ENCODE peak calls at places on chromosomes 7 and 10, in nine cellular contexts. O, E, D, J, S, A, H, Z and P are unnamed samples. For H3K36me3, the result is how much of the 10 kb centered on the place peaks cover.

GRCh38 chr10:86757110-86757790 is 831 bp downstream of the BMPR1A start:
- DNase-seq in O (peak), E (no peak), D (no peak), J (peak), S (peak), A (peak), H (no peak), Z (peak), P (peak)

GRCh38 chr7:155761162-155761561 is 51.1 kb downstream of the SHH start:
- DNase-seq in O (no peak), E (no peak), D (no peak), J (no peak), S (no peak), A (no peak), H (no peak), Z (no peak), P (no peak)

GRCh38 chr7:123437447-123437995 is 96.9 kb downstream of the IQUB start:
- DNase-seq in O (no peak), E (no peak), D (no peak), J (no peak), S (no peak), A (no peak), H (no peak), Z (no peak), P (no peak)

GRCh38 chr10:32713560-32713959 is 244.5 kb downstream of the ITGB1 start:
- DNase-seq in O (no peak), E (no peak), D (no peak), J (no peak), S (no peak), A (no peak), H (no peak), Z (no peak), P (no peak)

GRCh38 chr7:95545007-95545615 is 51.2 kb downstream of the PDK4 start:
- DNase-seq in O (no peak), E (peak), D (no peak), J (no peak), S (peak), A (peak), H (no peak), Z (no peak), P (peak)

GRCh38 chr10:19719320-19719719 is 96.9 kb upstream of the PLXDC2 start:
- DNase-seq in O (no peak), E (no peak), D (no peak), J (no peak), S (peak), A (no peak), H (no peak), Z (no peak), P (peak)

GRCh38 chr10:103693812-103694205 is 161.6 kb downstream of the SH3PXD2A start:
- DNase-seq in O (no peak), E (no peak), D (no peak), J (no peak), S (no peak), A (no peak), H (no peak), Z (no peak), P (no peak)

GRCh38 chr10:118807512-118808305 is 52.9 kb upstream of the CACUL1 start:
- DNase-seq in O (no peak), E (no peak), D (no peak), J (no peak), S (no peak), A (no peak), H (no peak), Z (no peak), P (no peak)

GRCh38 chr10:944034-944831 is 12.7 kb upstream of the LARP4B start:
- DNase-seq in O (no peak), E (no peak), D (no peak), J (no peak), S (peak), A (peak), H (no peak), Z (peak), P (no peak)

GRCh38 chr7:156979711-156980110 is 30.2 kb downstream of the NOM1 start:
- DNase-seq in O (no peak), E (no peak), D (no peak), J (no peak), S (no peak), A (no peak), H (no peak), Z (no peak), P (no peak)

GRCh38 chr10:133370026-133370786 is 2.9 kb downstream of the ECHS1 start:
- DNase-seq in O (no peak), E (no peak), D (no peak), J (no peak), S (no peak), A (no peak), H (no peak), Z (no peak), P (no peak)

GRCh38 chr10:19638173-19638872 is 177.9 kb upstream of the PLXDC2 start:
- DNase-seq in O (no peak), E (no peak), D (no peak), J (no peak), S (peak), A (no peak), H (no peak), Z (no peak), P (peak)

GRCh38 chr10:17216217-17216900 is 11.7 kb upstream of the VIM start:
- DNase-seq in O (no peak), E (peak), D (peak), J (peak), S (peak), A (no peak), H (no peak), Z (no peak), P (peak)

DNA sequence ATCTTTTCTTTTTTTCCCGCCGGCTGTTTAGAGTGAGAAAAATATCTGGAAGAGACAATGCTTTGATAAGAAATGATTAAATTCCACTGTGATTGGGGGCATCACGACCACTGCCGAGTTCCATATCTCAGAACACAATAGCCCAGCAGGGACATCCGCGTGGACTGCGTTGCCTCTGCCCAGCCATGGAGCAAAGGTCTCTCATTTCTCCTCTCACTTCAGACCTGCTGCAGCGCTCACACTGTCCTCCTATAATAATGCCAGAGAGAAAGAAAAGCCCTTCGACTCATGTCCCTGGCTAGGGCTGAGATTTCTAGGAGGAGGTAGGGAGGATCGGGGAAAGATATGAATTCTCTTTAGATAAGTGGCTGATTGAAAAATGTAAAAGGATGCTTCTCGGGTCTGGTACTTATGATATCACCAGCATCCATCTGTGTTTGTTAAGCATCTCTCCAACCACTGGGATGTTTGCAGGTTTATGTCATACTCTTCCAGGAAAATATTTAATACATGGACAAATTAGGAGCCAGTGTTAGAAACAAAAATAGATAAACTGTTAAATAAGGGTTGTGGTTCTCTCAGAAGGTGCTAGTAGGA is 472.9 kb upstream of the AKR1E2 start:
- DNase-seq in O (no peak), E (no peak), D (no peak), J (no peak), S (peak), A (no peak), H (no peak), Z (no peak), P (no peak)
- H3K27ac ChIP-seq in O (no peak), E (no peak), D (no peak), J (no peak), S (peak), A (peak), H (no peak), Z (no peak), P (no peak)

GRCh38 chr10:105188737-105189463 is 547.8 kb downstream of the SORCS3 start:
- DNase-seq in O (no peak), E (no peak), D (no peak), J (no peak), S (no peak), A (no peak), H (no peak), Z (no peak), P (no peak)

GRCh38 chr10:105185101-105185500 is 544.0 kb downstream of the SORCS3 start:
- DNase-seq in O (no peak), E (no peak), D (no peak), J (no peak), S (no peak), A (no peak), H (no peak), Z (no peak), P (no peak)

GRCh38 chr10:105183506-105183905 is 542.4 kb downstream of the SORCS3 start:
- DNase-seq in O (no peak), E (no peak), D (no peak), J (no peak), S (no peak), A (no peak), H (no peak), Z (no peak), P (no peak)

GRCh38 chr10:105189464-105189800 is 548.3 kb downstream of the SORCS3 start:
- DNase-seq in O (no peak), E (no peak), D (no peak), J (no peak), S (no peak), A (no peak), H (no peak), Z (no peak), P (no peak)

DNA sequence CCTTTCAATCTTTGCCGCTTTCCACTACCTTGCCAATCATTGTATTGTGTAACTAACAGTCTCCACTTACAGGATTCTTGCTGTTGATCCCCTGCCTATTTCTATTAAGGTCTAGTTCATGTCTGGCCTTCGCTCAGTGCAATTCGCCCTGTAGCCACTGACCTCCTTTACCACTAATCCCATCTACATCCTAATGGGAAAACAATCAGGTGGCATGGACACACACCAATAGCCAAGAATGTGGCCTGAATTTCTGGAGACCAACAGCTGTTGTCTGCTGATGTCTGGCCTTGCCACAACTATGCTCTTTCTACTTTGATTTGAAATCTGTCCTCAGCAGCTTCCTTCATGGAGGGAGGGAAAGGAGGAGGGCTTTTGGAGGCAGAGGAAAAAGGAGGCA is 546.2 kb downstream of the SORCS3 start:
- DNase-seq in O (no peak), E (no peak), D (no peak), J (no peak), S (no peak), A (no peak), H (no peak), Z (no peak), P (no peak)
- H3K36me3 ChIP-seq in O (under half), E (under half), D (under half), J (under half), S (under half), A (under half), H (under half), Z (under half), P (under half)

GRCh38 chr10:9608592-9608991 is 1409.1 kb upstream of the CELF2 start:
- DNase-seq in O (no peak), E (no peak), D (no peak), J (no peak), S (no peak), A (no peak), H (no peak), Z (no peak), P (no peak)

GRCh38 chr10:9615179-9615578 is 1402.5 kb upstream of the CELF2 start:
- DNase-seq in O (no peak), E (no peak), D (no peak), J (no peak), S (no peak), A (no peak), H (no peak), Z (no peak), P (no peak)

GRCh38 chr10:9613338-9613737 is 1404.3 kb upstream of the CELF2 start:
- DNase-seq in O (no peak), E (peak), D (no peak), J (no peak), S (no peak), A (no peak), H (no peak), Z (no peak), P (no peak)
- H3K4me3 ChIP-seq in O (no peak), E (no peak), D (no peak), J (no peak), S (no peak), A (no peak), H (no peak), Z (no peak), P (no peak)

DNA sequence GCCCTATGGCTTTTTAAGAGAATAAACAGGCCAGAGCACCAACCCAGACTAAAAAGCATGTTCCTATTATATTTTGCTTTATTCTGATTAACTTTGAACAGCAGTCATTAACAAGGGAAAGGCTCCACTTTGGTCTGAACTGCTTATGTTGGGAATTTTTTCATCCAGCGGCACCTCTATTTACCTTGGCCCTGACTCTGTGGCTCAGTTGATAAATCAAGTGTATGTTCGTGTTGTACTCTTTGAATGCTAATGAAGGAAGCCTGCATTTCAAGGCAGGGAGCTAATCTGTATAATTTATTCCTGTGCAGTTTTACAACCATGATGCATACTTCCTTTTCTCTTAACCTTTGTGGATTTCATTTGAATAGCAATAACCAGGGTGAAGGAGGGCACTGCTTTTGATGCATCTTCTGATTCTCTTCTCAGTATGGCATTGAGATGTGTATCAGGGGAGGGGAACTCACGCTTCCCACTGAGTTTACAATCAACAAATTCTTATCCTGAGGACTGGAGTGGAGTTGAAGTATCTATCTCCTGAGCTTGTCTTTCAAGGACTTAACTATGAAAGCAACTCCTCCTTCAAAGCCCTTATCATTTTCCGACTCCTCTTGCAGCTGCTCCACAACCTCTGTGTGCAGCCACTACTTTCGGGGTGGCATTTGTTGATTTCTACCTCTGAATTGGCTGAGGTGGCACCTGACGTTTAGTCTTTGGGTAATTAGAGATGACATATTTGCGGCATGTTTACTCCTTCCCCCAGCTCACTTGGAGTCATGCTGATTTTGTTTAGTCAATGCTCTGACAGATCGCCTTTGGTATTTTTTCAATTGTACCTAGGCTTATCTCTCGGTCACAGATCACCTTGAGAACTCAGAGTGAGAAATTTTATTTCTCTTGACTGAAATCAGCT is 275.2 kb downstream of the PHTF2 start:
- DNase-seq in O (no peak), E (no peak), D (no peak), J (no peak), S (no peak), A (no peak), H (no peak), Z (no peak), P (no peak)
- H3K27ac ChIP-seq in O (no peak), E (no peak), D (no peak), J (no peak), S (no peak), A (no peak), H (no peak), Z (no peak), P (no peak)

GRCh38 chr7:149007615-149008014 is 20.7 kb downstream of the PDIA4 start:
- DNase-seq in O (no peak), E (no peak), D (no peak), J (no peak), S (no peak), A (no peak), H (no peak), Z (no peak), P (no peak)
- H3K36me3 ChIP-seq in O (under half), E (under half), D (half or more), J (under half), S (half or more), A (under half), H (half or more), Z (under half), P (half or more)

GRCh38 chr7:524800-525199 is 5.2 kb upstream of the PDGFA start:
- DNase-seq in O (no peak), E (no peak), D (no peak), J (no peak), S (no peak), A (no peak), H (no peak), Z (no peak), P (no peak)

GRCh38 chr7:522938-523289 is 3.3 kb upstream of the PDGFA start:
- DNase-seq in O (peak), E (no peak), D (no peak), J (no peak), S (no peak), A (no peak), H (no peak), Z (no peak), P (no peak)

GRCh38 chr7:525740-526139 is 6.1 kb upstream of the PDGFA start:
- DNase-seq in O (no peak), E (no peak), D (no peak), J (no peak), S (no peak), A (peak), H (no peak), Z (no peak), P (no peak)

GRCh38 chr7:522071-522937 is 2.7 kb upstream of the PDGFA start:
- DNase-seq in O (peak), E (no peak), D (peak), J (no peak), S (no peak), A (peak), H (no peak), Z (no peak), P (no peak)

GRCh38 chr7:523436-524336 is 4.0 kb upstream of the PDGFA start:
- DNase-seq in O (peak), E (no peak), D (no peak), J (no peak), S (no peak), A (no peak), H (no peak), Z (no peak), P (no peak)
- H3K4me3 ChIP-seq in O (peak), E (no peak), D (no peak), J (no peak), S (no peak), A (no peak), H (no peak), Z (no peak), P (no peak)